ENCODE peak calls at places on chromosomes 11 and 22, in ten cellular contexts. I is choroid plexus epithelial cell; A is heart right ventricle; U is Peyer's patch; T is astrocyte of the spinal cord; Q is epithelial cell of esophagus; K is AG09309; Z is CD8-positive, alpha-beta T cell; N is endodermal cell; S is transverse colon. X is an unnamed sample.

GRCh38 chr11:62033191-62034044 is 66.0 kb upstream of the FTH1 start:
- DNase-seq in I (no peak), A (no peak), U (no peak), T (no peak), Q (peak), K (no peak), Z (peak), N (no peak), S (no peak), X (no peak)

GRCh38 chr11:88359529-88359928 is 22.0 kb upstream of the CTSC start:
- DNase-seq in I (no peak), A (no peak), U (no peak), T (no peak), Q (no peak), K (no peak), Z (no peak), N (no peak), S (no peak), X (peak)

GRCh38 chr22:42893366-42894150 is 36.5 kb upstream of the ARFGAP3 start:
- DNase-seq in I (no peak), A (no peak), U (no peak), T (no peak), Q (no peak), K (no peak), Z (peak), N (no peak), S (no peak), X (no peak)

GRCh38 chr22:44461614-44462013 is 36.4 kb downstream of the RTL6 start:
- DNase-seq in I (no peak), A (no peak), U (no peak), T (no peak), Q (no peak), K (no peak), Z (no peak), N (no peak), S (no peak), X (no peak)

GRCh38 chr11:86673055-86673843 is 833 bp upstream of the ME3 start:
- DNase-seq in I (no peak), A (no peak), U (no peak), T (no peak), Q (no peak), K (no peak), Z (no peak), N (no peak), S (no peak), X (no peak)

GRCh38 chr11:19237813-19238212 is 2.9 kb downstream of the E2F8 start:
- DNase-seq in I (no peak), A (no peak), U (peak), T (no peak), Q (no peak), K (no peak), Z (no peak), N (no peak), S (peak), X (no peak)

GRCh38 chr22:27008454-27008853 is 351.1 kb downstream of the MIAT start:
- DNase-seq in I (no peak), A (no peak), U (no peak), T (no peak), Q (no peak), K (no peak), Z (no peak), N (no peak), S (no peak), X (no peak)

GRCh38 chr11:78651136-78651775 is 76.6 kb upstream of the NARS2 start:
- DNase-seq in I (no peak), A (no peak), U (no peak), T (no peak), Q (no peak), K (no peak), Z (no peak), N (peak), S (no peak), X (no peak)

GRCh38 chr11:2265854-2266585 is 4.4 kb downstream of the ASCL2 start:
- DNase-seq in I (no peak), A (no peak), U (peak), T (no peak), Q (no peak), K (no peak), Z (no peak), N (peak), S (no peak), X (no peak)

GRCh38 chr11:11577246-11577855 is 44.5 kb downstream of the GALNT18 start:
- DNase-seq in I (peak), A (no peak), U (no peak), T (peak), Q (peak), K (no peak), Z (no peak), N (peak), S (no peak), X (no peak)

GRCh38 chr22:45418770-45419138 is 5.3 kb downstream of the RIBC2 start:
- DNase-seq in I (no peak), A (no peak), U (no peak), T (no peak), Q (no peak), K (no peak), Z (no peak), N (no peak), S (no peak), X (no peak)

GRCh38 chr22:21074092-21074715 is 28.5 kb downstream of the LRRC74B start:
- DNase-seq in I (peak), A (no peak), U (peak), T (peak), Q (peak), K (peak), Z (no peak), N (no peak), S (no peak), X (no peak)

GRCh38 chr11:82663535-82663934 is 70.1 kb downstream of the FAM181B start:
- DNase-seq in I (no peak), A (no peak), U (no peak), T (no peak), Q (no peak), K (no peak), Z (no peak), N (no peak), S (no peak), X (no peak)

GRCh38 chr11:56876621-56877312 is 111.9 kb upstream of the OR5AK2 start:
- DNase-seq in I (peak), A (no peak), U (no peak), T (peak), Q (peak), K (no peak), Z (no peak), N (no peak), S (no peak), X (no peak)

GRCh38 chr22:42280836-42281235 is 10.4 kb upstream of the TCF20 start:
- DNase-seq in I (no peak), A (no peak), U (no peak), T (no peak), Q (peak), K (no peak), Z (no peak), N (no peak), S (no peak), X (no peak)

GRCh38 chr22:32144875-32145274 is 14.2 kb downstream of the C22orf42 start:
- DNase-seq in I (no peak), A (no peak), U (no peak), T (no peak), Q (peak), K (no peak), Z (no peak), N (no peak), S (no peak), X (no peak)
- TF ChIP-seq CTCF in I (no peak), A (no peak), U (no peak), T (no peak), Q (no peak), K (no peak), Z (no peak), N (no peak), S (no peak), X (no peak)

DNA sequence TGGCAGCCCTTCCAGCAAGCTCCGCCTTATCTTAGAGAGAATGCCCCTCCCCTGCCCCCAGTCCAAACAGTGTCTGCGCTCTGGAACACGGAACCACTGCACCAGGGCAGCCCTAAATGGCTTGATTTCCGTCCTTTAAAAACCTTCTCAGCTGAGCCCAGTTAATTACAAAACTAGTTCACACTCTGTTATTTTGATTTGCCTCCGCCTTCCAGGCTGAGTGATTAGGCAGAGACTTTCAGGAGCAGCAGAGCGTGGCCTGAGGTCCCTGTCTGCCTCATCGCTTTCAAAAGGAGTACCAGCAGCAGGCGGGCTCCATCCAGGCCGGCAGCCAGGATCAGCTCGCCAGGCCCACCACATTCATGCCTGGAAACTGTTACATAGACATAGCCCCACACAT is 313.0 kb downstream of the BRD1 start:
- DNase-seq in I (no peak), A (no peak), U (peak), T (no peak), Q (no peak), K (no peak), Z (no peak), N (peak), S (no peak), X (no peak)
- H3K4me3 ChIP-seq in I (no peak), A (no peak), U (no peak), T (no peak), Q (no peak), K (no peak), Z (no peak), N (no peak), S (no peak), X (no peak)

GRCh38 chr11:115168686-115169085 is 335.5 kb downstream of the CADM1 start:
- DNase-seq in I (no peak), A (no peak), U (no peak), T (no peak), Q (no peak), K (no peak), Z (no peak), N (no peak), S (no peak), X (no peak)

GRCh38 chr11:115168229-115168671 is 336.0 kb downstream of the CADM1 start:
- DNase-seq in I (no peak), A (no peak), U (no peak), T (no peak), Q (peak), K (peak), Z (no peak), N (no peak), S (no peak), X (no peak)

GRCh38 chr11:115173136-115173535 is 331.1 kb downstream of the CADM1 start:
- DNase-seq in I (no peak), A (no peak), U (no peak), T (no peak), Q (no peak), K (no peak), Z (no peak), N (no peak), S (no peak), X (no peak)

GRCh38 chr11:115166826-115167225 is 337.4 kb downstream of the CADM1 start:
- DNase-seq in I (no peak), A (no peak), U (no peak), T (no peak), Q (peak), K (no peak), Z (no peak), N (no peak), S (no peak), X (no peak)

DNA sequence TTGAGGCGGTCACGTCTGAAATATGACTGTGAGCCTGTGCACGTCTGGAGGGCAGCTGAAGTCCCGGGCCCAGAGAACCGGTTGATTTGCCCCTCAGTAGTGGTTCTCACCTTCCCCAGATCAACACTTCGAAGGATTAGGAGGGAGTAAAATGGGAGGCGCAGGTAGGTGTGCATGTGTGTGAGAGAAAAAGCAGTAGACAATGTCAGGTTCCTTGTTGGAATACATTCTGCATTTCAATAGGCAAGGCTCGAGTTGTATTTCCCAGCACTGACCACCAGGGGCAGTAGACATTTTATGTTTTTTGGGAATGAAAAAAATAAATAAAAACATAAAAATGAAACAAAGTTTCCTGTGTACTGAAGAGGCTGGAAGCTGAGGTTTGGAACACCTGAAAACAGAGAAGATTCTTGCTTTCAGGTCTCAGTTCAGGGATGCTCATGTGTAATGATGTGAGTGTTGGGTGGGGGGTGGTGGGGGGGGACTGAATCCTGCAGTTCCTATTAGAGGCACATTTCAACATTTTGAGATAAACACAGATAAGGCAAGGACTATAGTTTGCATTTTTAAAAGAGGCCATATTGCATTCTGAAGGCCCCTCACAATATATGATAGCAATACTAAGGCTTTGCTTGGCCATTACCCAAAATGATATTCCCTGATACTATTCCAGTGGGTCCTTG is 333.9 kb downstream of the CADM1 start:
- DNase-seq in I (peak), A (no peak), U (peak), T (peak), Q (peak), K (no peak), Z (no peak), N (peak), S (peak), X (no peak)
- TF ChIP-seq CTCF in I (peak), A (peak), U (peak), T (peak), Q (peak), K (peak), Z (peak), N (peak), S (peak), X (peak)

DNA sequence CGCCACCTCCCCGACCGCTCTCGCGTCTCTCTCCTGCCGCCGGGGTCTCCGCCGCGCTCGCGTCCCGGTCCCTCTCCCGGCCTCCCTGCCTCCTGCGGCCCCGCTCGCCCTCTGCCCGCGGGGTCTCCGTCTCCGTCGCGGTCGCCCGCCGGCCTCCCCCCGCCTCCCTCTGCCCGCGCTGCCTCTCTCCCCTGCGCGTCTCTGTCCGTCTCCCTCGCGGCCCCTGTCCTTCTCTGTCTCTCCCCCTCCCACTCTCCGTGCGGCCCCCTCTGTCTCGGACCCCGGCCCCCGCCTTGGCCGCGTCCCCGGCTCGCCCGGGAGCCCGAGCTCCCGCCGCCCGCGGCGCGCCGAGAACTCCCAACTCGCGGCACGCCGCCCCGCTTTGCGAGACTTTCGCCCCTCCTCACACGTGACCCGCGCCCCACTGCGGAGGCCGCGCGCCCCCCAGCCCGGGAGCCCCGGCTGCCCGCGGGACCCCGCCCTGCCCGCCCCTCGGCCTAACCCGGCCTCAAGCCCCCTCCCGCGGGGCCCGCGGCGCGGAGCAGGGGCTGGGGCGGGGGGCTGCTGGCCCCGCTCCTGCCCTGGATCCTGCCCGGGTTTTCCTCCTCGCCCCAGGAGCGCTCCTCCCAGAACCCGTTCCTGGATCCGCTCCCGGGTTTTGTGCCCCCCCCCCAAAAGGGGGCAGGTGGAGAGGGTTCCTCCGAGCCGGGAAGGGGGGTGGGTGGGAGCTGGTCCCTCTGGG is 702 bp upstream of the KCNJ4 start:
- DNase-seq in I (peak), A (peak), U (no peak), T (no peak), Q (peak), K (no peak), Z (peak), N (peak), S (no peak), X (no peak)
- H3K4me3 ChIP-seq in I (peak), A (peak), U (peak), T (no peak), Q (peak), K (no peak), Z (peak), N (peak), S (peak), X (no peak)

DNA sequence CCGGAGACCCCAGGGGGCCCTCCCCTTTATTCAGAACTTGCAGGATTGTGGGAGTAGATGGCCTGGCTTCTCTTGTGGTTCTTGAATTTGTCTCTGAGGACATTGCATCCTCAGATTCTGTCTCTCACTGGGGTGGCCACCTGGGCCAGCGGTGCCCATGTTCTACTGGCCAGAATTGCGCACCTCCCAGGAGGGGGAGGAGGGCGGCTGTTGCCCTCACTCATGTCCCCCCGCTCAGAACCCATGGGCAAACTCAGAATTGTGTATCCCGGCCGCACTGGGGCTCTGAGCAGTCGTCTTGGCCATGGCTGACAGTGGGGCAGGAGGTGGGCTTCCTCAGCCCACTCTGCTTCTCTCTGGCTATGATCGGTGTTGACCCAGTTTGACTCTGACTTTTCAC is 99.0 kb downstream of the TBC1D22A start:
- DNase-seq in I (no peak), A (no peak), U (peak), T (no peak), Q (no peak), K (no peak), Z (no peak), N (peak), S (no peak), X (no peak)
- TF ChIP-seq CTCF in I (no peak), A (no peak), U (no peak), T (no peak), Q (no peak), K (no peak), Z (no peak), N (no peak), S (no peak), X (no peak)

DNA sequence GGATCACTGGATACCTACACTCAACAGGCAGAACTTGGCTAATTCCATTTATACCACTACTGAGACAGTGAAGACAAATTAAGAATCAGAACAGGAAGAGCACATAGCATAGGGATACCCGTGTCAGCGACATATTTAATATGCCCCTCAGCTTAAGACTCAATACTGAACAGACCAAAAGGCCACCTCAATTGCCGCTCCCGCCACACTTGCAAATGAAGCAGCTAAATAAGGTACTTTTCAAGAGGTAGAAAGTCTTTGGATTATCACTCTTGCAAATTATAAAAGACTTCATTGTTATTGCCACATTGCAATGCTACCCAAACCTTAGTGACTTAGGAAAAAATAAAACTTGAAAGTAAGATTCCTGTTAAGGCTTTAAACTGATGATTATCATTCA is 3.1 kb downstream of the DDX17 start:
- DNase-seq in I (no peak), A (no peak), U (no peak), T (no peak), Q (no peak), K (no peak), Z (no peak), N (no peak), S (no peak), X (no peak)
- H3K4me3 ChIP-seq in I (peak), A (peak), U (peak), T (peak), Q (peak), K (peak), Z (peak), N (peak), S (no peak), X (peak)

DNA sequence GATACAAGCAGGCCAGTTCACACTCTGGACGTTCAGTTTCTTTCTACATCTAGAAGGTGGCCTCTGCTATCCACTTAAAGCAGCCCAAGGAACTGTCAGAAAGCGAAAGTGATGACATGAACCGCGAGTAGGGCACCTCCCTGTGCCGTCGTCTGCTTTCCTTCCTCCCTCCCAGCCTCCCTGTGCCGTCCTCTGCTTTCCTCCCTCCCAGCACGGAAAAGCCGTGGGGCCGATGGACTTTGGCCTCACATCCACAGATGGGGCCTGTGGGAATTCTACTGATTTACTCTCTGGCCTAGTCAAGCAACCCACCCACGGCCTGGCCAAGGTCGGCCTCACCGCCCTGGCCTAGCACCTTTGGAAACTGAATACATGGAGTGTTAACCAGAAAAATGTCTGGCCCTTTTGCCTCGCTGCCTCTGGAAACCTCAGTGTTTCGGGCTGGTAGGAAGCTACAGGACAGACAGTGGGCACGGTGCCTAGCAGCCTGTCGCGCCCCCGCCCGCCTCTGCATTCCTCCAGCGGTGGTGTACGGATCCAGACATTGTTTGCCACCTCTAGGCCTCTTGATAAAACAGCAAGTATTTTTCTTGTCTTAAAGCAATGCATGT is 14.2 kb downstream of the PEX26 start:
- DNase-seq in I (no peak), A (peak), U (peak), T (peak), Q (peak), K (no peak), Z (peak), N (no peak), S (peak), X (peak)
- TF ChIP-seq CTCF in I (no peak), A (no peak), U (no peak), T (no peak), Q (no peak), K (no peak), Z (no peak), N (no peak), S (no peak), X (no peak)

DNA sequence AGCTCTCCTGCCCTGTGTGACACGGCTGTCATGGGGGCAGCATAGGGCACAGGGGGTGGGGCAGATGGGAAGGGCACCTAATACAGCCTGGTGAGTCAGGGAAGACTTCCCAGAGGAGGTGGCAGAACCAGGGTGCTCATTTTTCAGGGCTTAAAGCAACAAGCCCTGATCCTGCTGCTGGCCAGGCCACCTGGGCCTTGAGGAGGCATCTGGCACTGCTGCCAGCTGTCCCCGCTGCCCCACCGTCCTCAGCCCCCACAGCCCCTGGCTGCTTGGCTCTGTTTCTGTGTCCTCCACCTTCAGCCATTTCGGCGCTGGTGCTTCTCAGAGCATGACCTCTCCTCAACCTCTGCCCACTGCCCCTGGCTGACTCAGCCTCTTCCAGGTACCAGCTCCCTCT is 4.3 kb downstream of the MAP3K11 start:
- DNase-seq in I (no peak), A (no peak), U (no peak), T (no peak), Q (no peak), K (no peak), Z (no peak), N (no peak), S (no peak), X (no peak)
- H3K4me3 ChIP-seq in I (no peak), A (no peak), U (no peak), T (no peak), Q (no peak), K (no peak), Z (no peak), N (no peak), S (no peak), X (no peak)

GRCh38 chr11:70836071-70836470 is 416.3 kb downstream of the SHANK2 start:
- DNase-seq in I (no peak), A (no peak), U (no peak), T (no peak), Q (no peak), K (no peak), Z (no peak), N (no peak), S (no peak), X (no peak)
- TF ChIP-seq CTCF in I (no peak), A (no peak), U (no peak), T (no peak), Q (no peak), K (no peak), Z (no peak), N (no peak), S (no peak), X (no peak)